ENCODE peak calls at places on chromosomes 5 and 9, in eight cellular contexts. J is colonic mucosa, D is fibroblast of pulmonary artery, Z is CD14-positive monocyte, I is neural crest cell, P is AG09309, X is heart right ventricle, H is bronchial epithelial cell. R is an unnamed sample.

GRCh38 chr9:112836394-112836793 is 54.3 kb downstream of the SLC46A2 start:
- DNase-seq in J (peak), D (no peak), Z (no peak), I (no peak), P (no peak), X (no peak), H (no peak), R (no peak)

GRCh38 chr5:128349044-128349629 is 188.9 kb downstream of the FBN2 start:
- DNase-seq in J (peak), D (no peak), Z (no peak), I (no peak), P (no peak), X (peak), H (peak), R (peak)

GRCh38 chr5:20972419-20972925 is 984.5 kb upstream of the CDH18 start:
- DNase-seq in J (peak), D (peak), Z (no peak), I (no peak), P (no peak), X (peak), H (peak), R (peak)

GRCh38 chr9:130139251-130139650 is 33.0 kb upstream of the NCS1 start:
- DNase-seq in J (no peak), D (no peak), Z (no peak), I (no peak), P (no peak), X (no peak), H (no peak), R (no peak)

GRCh38 chr9:89872913-89873707 is 268.3 kb downstream of the GADD45G start:
- DNase-seq in J (no peak), D (no peak), Z (no peak), I (no peak), P (no peak), X (peak), H (no peak), R (no peak)

GRCh38 chr9:18632624-18633407 is 158.9 kb downstream of the ADAMTSL1 start:
- DNase-seq in J (no peak), D (peak), Z (no peak), I (no peak), P (peak), X (peak), H (peak), R (peak)

GRCh38 chr5:131107128-131107527 is 57.9 kb downstream of the HINT1 start:
- DNase-seq in J (no peak), D (no peak), Z (no peak), I (no peak), P (no peak), X (no peak), H (no peak), R (no peak)

GRCh38 chr5:76406567-76407155 is 3.6 kb downstream of the IQGAP2 start:
- DNase-seq in J (no peak), D (no peak), Z (peak), I (no peak), P (no peak), X (no peak), H (no peak), R (no peak)

GRCh38 chr5:35838370-35839042 is 18.2 kb upstream of the IL7R start:
- DNase-seq in J (no peak), D (no peak), Z (no peak), I (no peak), P (no peak), X (no peak), H (no peak), R (no peak)

GRCh38 chr5:143207563-143208364 is 195.7 kb downstream of the NR3C1 start:
- DNase-seq in J (no peak), D (no peak), Z (no peak), I (no peak), P (no peak), X (no peak), H (no peak), R (no peak)

GRCh38 chr9:114238919-114239879 is 83.7 kb upstream of the ORM1 start:
- DNase-seq in J (no peak), D (peak), Z (no peak), I (no peak), P (peak), X (peak), H (peak), R (no peak)
- TF ChIP-seq CTCF in J (no peak), D (peak), Z (no peak), I (no peak), P (peak), X (peak), H (peak), R (no peak)

GRCh38 chr9:127910613-127911205 is 6.1 kb downstream of the ST6GALNAC4 start:
- DNase-seq in J (peak), D (peak), Z (no peak), I (no peak), P (no peak), X (no peak), H (no peak), R (peak)
- TF ChIP-seq CTCF in J (no peak), D (no peak), Z (no peak), I (no peak), P (peak), X (no peak), H (peak), R (peak)

DNA sequence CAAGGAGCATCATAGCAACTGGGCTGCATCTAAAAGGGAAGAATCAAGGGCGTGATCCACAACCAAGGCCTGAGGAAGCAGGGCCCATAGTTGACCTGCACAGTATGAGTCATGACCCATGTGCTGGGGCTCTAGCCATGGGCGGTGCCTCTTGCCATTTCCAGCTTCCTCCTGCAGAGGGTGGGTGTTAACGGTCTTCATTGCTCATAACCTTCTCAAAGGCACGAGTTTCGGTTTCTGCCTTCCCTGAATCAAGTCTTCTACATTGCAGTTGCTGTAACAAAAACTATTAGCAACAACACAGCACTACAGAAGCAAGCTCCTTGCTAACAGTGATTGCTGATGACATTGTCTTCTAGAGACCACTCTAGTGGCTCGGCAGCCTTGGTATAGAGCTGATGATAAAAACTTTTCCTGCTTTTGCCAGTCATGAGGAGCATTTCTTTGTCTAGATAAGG is 66.9 kb downstream of the CTSL start:
- DNase-seq in J (peak), D (peak), Z (peak), I (no peak), P (peak), X (peak), H (peak), R (peak)
- TF ChIP-seq CTCF in J (no peak), D (peak), Z (peak), I (no peak), P (peak), X (peak), H (no peak), R (peak)

GRCh38 chr9:9855503-9856078 is 757.2 kb downstream of the PTPRD start:
- DNase-seq in J (no peak), D (no peak), Z (no peak), I (no peak), P (no peak), X (no peak), H (no peak), R (no peak)
- TF ChIP-seq CTCF in J (no peak), D (no peak), Z (no peak), I (no peak), P (no peak), X (no peak), H (no peak), R (no peak)

DNA sequence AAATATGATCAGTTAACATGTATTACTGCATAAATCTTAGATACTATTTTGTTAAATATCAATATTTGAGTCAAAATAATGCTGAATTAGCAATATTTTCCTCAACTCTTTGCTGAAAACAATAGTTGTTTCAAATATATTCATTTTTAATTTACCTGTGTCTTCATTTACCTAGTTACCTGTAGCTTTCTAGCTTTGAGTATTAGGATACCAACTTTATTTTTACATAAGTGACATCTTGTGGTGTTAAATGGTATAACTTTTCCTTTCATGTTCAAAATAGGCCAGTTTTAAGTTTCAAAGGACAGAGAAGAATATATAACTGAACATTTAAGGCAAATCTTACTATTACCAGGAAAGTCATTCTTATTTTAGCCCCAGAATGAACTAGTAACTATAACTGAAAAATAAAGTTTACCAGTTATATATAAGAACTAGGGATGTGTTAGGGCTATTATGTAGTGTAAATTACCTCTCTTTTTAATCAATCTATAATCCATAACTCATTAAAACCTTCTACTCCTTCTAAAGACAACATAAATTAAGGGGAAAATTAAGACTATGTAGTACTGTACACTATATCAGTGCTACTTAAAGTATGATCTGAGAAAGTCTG is 25.3 kb downstream of the AP3B1 start:
- DNase-seq in J (no peak), D (peak), Z (no peak), I (no peak), P (no peak), X (no peak), H (peak), R (peak)
- TF ChIP-seq CTCF in J (peak), D (peak), Z (peak), I (peak), P (peak), X (peak), H (peak), R (peak)

GRCh38 chr9:88387035-88387732 is 1.1 kb upstream of the SPIN1 start:
- DNase-seq in J (peak), D (peak), Z (no peak), I (peak), P (no peak), X (peak), H (peak), R (peak)
- TF ChIP-seq CTCF in J (no peak), D (no peak), Z (no peak), I (no peak), P (no peak), X (no peak), H (no peak), R (no peak)

DNA sequence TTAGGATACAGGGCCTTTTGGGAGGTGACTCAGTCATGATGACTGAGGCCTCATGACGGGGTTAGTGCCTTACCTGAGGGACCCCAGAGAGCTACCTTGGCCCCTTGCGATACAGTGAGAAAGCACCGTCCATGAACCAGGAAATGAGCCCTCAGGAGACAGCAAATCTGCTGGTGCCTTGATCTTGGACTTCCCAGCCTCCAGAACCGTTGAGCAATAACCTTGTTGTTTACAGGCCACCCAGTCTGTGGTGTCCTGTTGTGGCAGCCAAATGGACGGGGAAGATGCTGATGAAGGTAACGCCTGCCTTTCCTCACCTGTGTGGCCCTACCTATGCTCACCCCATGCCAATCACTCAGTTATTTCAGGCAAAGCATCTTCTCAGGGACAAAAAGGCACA is 5.6 kb upstream of the GFPT2 start:
- DNase-seq in J (no peak), D (no peak), Z (no peak), I (no peak), P (no peak), X (no peak), H (no peak), R (no peak)
- TF ChIP-seq CTCF in J (no peak), D (no peak), Z (no peak), I (no peak), P (no peak), X (no peak), H (no peak), R (no peak)

GRCh38 chr5:181088289-181088688 is 42.7 kb downstream of the OR2V1 start:
- DNase-seq in J (no peak), D (no peak), Z (no peak), I (no peak), P (no peak), X (no peak), H (no peak), R (no peak)
- TF ChIP-seq CTCF in J (no peak), D (peak), Z (peak), I (peak), P (peak), X (peak), H (peak), R (peak)

GRCh38 chr5:172370648-172371248 is 83.6 kb downstream of the SH3PXD2B start:
- DNase-seq in J (peak), D (peak), Z (no peak), I (peak), P (no peak), X (no peak), H (peak), R (peak)
- TF ChIP-seq CTCF in J (peak), D (peak), Z (peak), I (peak), P (peak), X (peak), H (peak), R (peak)

DNA sequence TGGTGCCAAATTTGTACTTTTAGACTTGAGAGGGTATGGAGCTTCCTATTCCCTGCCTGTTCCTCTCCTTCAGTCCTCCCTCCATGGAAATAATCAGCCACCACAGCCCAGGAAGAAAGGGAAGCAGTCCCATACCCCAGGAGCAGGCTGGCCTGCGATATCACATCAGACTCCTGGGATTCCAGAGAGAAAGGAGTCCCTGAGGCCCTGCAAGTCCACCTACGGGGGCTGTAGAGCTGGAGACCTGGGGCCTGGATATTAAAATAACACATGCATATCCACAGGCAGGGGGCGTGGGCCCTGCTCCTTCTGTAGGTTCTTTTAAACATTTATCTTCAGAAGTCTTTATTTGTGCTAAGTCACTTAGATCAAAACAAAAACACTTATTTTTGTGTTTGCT is 117.2 kb downstream of the TMEM174 start:
- DNase-seq in J (no peak), D (no peak), Z (no peak), I (no peak), P (no peak), X (no peak), H (no peak), R (no peak)
- TF ChIP-seq CTCF in J (no peak), D (no peak), Z (no peak), I (no peak), P (no peak), X (no peak), H (no peak), R (no peak)